ENCODE peak calls at places on chromosomes 3 and 15, in six cellular contexts. One of them, this sample, is unnamed. For H3K4me1, the result is how much of the 10 kb centered on the place peaks cover.

GRCh38 chr3:168213920-168214319 is 118.2 kb upstream of the GOLIM4 start:
- DNase-seq in spleen: no peak
- DNase-seq in body of pancreas: no peak
- DNase-seq in ovary: no peak
- DNase-seq in uterus: no peak
- DNase-seq in sigmoid colon: no peak
- DNase-seq in this sample: no peak

GRCh38 chr15:100860829-100861510 is 18.7 kb upstream of the ALDH1A3 start:
- DNase-seq in spleen: no peak
- DNase-seq in body of pancreas: no peak
- DNase-seq in ovary: no peak
- DNase-seq in uterus: no peak
- DNase-seq in sigmoid colon: peak
- DNase-seq in this sample: no peak

GRCh38 chr3:188085596-188086560 is 68.1 kb upstream of the LPP start:
- DNase-seq in spleen: no peak
- DNase-seq in body of pancreas: no peak
- DNase-seq in ovary: no peak
- DNase-seq in uterus: no peak
- DNase-seq in sigmoid colon: no peak
- DNase-seq in this sample: no peak

GRCh38 chr3:71389911-71390573 is 193.5 kb downstream of the FOXP1 start:
- DNase-seq in spleen: peak
- DNase-seq in body of pancreas: peak
- DNase-seq in ovary: peak
- DNase-seq in uterus: no peak
- DNase-seq in sigmoid colon: peak
- DNase-seq in this sample: peak

GRCh38 chr3:16866447-16867025 is 18.2 kb upstream of the PLCL2 start:
- DNase-seq in spleen: no peak
- DNase-seq in body of pancreas: no peak
- DNase-seq in ovary: no peak
- DNase-seq in uterus: no peak
- DNase-seq in sigmoid colon: no peak
- DNase-seq in this sample: no peak

GRCh38 chr3:187870360-187871203 is 125.3 kb upstream of the BCL6 start:
- DNase-seq in spleen: no peak
- DNase-seq in body of pancreas: no peak
- DNase-seq in ovary: no peak
- DNase-seq in uterus: no peak
- DNase-seq in sigmoid colon: no peak
- DNase-seq in this sample: no peak

GRCh38 chr15:95432878-95433405 is 897.6 kb upstream of the NR2F2 start:
- DNase-seq in spleen: no peak
- DNase-seq in body of pancreas: no peak
- DNase-seq in ovary: no peak
- DNase-seq in uterus: no peak
- DNase-seq in sigmoid colon: no peak
- DNase-seq in this sample: no peak

GRCh38 chr15:52427804-52428203 is 100.9 kb downstream of the MYO5A start:
- DNase-seq in spleen: no peak
- DNase-seq in body of pancreas: no peak
- DNase-seq in ovary: peak
- DNase-seq in uterus: peak
- DNase-seq in sigmoid colon: no peak
- DNase-seq in this sample: no peak

GRCh38 chr3:62659660-62660059 is 215.6 kb downstream of the CADPS start:
- DNase-seq in spleen: no peak
- DNase-seq in body of pancreas: no peak
- DNase-seq in ovary: no peak
- DNase-seq in uterus: no peak
- DNase-seq in sigmoid colon: no peak
- DNase-seq in this sample: no peak
- TF ChIP-seq CTCF in spleen: no peak
- TF ChIP-seq CTCF in body of pancreas: no peak
- TF ChIP-seq CTCF in ovary: no peak
- TF ChIP-seq CTCF in uterus: no peak
- TF ChIP-seq CTCF in sigmoid colon: no peak
- TF ChIP-seq CTCF in this sample: no peak

GRCh38 chr3:30680789-30681188 is 74.4 kb downstream of the TGFBR2 start:
- DNase-seq in spleen: no peak
- DNase-seq in body of pancreas: no peak
- DNase-seq in ovary: peak
- DNase-seq in uterus: no peak
- DNase-seq in sigmoid colon: peak
- DNase-seq in this sample: peak
- H3K4me1 ChIP-seq in spleen: half or more
- H3K4me1 ChIP-seq in body of pancreas: under half
- H3K4me1 ChIP-seq in ovary: under half
- H3K4me1 ChIP-seq in uterus: under half
- H3K4me1 ChIP-seq in sigmoid colon: half or more
- H3K4me1 ChIP-seq in this sample: half or more

GRCh38 chr15:41926184-41927056 is 32.6 kb upstream of the SPTBN5 start:
- DNase-seq in spleen: no peak
- DNase-seq in body of pancreas: no peak
- DNase-seq in ovary: no peak
- DNase-seq in uterus: no peak
- DNase-seq in sigmoid colon: no peak
- DNase-seq in this sample: no peak
- TF ChIP-seq POLR2A in spleen: no peak
- TF ChIP-seq POLR2A in body of pancreas: no peak
- TF ChIP-seq POLR2A in ovary: no peak
- TF ChIP-seq POLR2A in uterus: no peak
- TF ChIP-seq POLR2A in sigmoid colon: no peak
- TF ChIP-seq POLR2A in this sample: no peak

DNA sequence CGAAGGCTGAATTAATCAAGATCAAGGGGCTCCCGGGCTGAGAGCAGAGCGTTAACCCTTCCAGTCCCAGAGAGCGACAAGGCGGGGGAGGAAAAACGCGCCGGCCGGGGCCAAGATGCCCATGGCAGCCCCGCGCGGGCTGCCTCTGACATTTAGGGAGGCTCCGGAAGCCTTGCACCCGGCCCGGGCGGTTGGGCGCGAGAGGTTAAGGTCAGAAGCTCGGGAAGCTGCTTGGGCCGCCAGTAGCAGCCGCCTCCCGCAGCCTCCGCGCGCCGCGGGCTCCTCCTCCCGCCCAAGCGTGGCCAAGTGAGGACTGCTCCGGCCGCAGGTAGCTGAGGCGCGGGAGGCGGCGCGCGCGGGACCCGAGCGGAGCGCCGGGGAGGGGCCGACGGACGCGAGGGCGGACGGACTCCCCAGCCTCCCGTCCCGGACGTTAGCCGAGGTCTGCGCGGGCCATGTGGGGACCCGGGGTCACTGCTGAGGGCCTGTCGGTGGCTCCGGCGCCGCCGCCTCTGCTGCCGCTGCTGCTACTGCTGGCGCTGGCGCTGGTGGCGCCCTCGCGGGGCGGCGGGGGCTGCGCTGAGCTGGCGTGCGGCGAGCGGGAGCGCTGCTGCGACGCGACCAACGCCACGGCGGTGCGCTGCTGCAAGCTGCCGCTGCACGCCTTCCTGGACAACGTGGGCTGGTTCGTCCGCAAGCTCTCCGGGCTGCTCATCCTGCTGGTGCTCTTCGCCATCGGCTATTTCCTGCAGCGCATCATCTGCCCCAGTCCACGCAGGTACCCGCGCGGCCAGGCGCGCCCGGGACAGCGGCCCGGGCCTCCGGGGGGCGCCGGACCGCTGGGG is at the start of gene C3orf80:
- DNase-seq in spleen: peak
- DNase-seq in body of pancreas: peak
- DNase-seq in ovary: peak
- DNase-seq in uterus: peak
- DNase-seq in sigmoid colon: peak
- DNase-seq in this sample: peak
- TF ChIP-seq CTCF in spleen: no peak
- TF ChIP-seq CTCF in body of pancreas: no peak
- TF ChIP-seq CTCF in ovary: no peak
- TF ChIP-seq CTCF in uterus: no peak
- TF ChIP-seq CTCF in sigmoid colon: no peak
- TF ChIP-seq CTCF in this sample: peak

GRCh38 chr3:177862962-177863491 is 665.7 kb upstream of the TBL1XR1 start:
- DNase-seq in spleen: no peak
- DNase-seq in body of pancreas: no peak
- DNase-seq in ovary: no peak
- DNase-seq in uterus: no peak
- DNase-seq in sigmoid colon: no peak
- DNase-seq in this sample: no peak
- H3K4me1 ChIP-seq in spleen: under half
- H3K4me1 ChIP-seq in body of pancreas: under half
- H3K4me1 ChIP-seq in ovary: under half
- H3K4me1 ChIP-seq in uterus: under half
- H3K4me1 ChIP-seq in sigmoid colon: under half
- H3K4me1 ChIP-seq in this sample: under half

DNA sequence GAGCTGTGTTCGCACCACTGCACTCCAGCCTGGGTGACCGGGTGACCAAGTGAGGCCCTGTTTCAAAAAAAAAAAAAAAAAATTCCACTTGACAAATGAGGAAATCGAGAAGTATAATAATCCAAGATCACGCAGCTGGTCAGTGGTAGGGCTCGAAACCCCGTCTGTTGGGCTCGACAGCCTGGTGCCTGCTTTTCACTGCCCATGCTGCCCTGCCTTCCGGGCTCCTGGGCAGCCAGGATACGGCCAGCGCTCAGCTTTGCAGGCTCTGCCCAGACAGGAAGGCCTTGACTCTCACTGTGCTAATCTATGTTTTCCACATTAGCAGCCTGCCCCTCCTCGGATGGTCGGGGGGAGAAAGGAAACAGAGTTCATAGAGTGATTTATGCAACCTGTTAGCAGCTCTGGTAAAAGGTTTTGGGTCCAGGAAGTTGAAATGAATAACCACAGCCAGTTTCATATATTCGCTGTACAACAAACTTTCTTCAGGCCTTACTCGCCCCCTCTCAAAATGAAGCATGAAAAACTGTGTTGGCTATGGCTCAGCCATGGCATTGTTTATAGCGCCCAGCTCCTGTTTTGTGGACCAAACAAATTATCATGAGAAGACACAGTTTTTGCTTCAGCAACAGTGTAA is 108.8 kb downstream of the XXYLT1 start:
- DNase-seq in spleen: peak
- DNase-seq in body of pancreas: peak
- DNase-seq in ovary: peak
- DNase-seq in uterus: no peak
- DNase-seq in sigmoid colon: no peak
- DNase-seq in this sample: no peak
- TF ChIP-seq POLR2A in spleen: no peak
- TF ChIP-seq POLR2A in body of pancreas: no peak
- TF ChIP-seq POLR2A in ovary: no peak
- TF ChIP-seq POLR2A in uterus: no peak
- TF ChIP-seq POLR2A in sigmoid colon: no peak
- TF ChIP-seq POLR2A in this sample: no peak

GRCh38 chr3:162367443-162368132 is 871.0 kb downstream of the OTOL1 start:
- DNase-seq in spleen: no peak
- DNase-seq in body of pancreas: no peak
- DNase-seq in ovary: no peak
- DNase-seq in uterus: no peak
- DNase-seq in sigmoid colon: no peak
- DNase-seq in this sample: no peak
- TF ChIP-seq CTCF in spleen: no peak
- TF ChIP-seq CTCF in body of pancreas: no peak
- TF ChIP-seq CTCF in ovary: no peak
- TF ChIP-seq CTCF in uterus: no peak
- TF ChIP-seq CTCF in sigmoid colon: no peak
- TF ChIP-seq CTCF in this sample: no peak